ENCODE peak calls at places on chromosomes 7 and 10, in four cellular contexts. G is frontal cortex; S is activated CD8-positive, alpha-beta T cell treated with anti-CD3 and anti-CD28 coated beads for 36 hours; Y is activated effector memory CD4-positive, alpha-beta T cell treated with Interleukin-2 at 50 U/mL for 16 hours. N is an unnamed sample.

GRCh38 chr7:146146866-146147265 is 30.3 kb downstream of the CNTNAP2 start:
- DNase-seq in G (no peak), S (no peak), Y (no peak), N (no peak)

GRCh38 chr10:76920581-76920980 is 717.0 kb downstream of the KCNMA1 start:
- DNase-seq in G (no peak), S (no peak), Y (no peak), N (no peak)

GRCh38 chr10:94673614-94674321 is 9.8 kb upstream of the CYP2C18 start:
- DNase-seq in G (no peak), S (no peak), Y (no peak), N (no peak)

GRCh38 chr10:94011296-94011695 is 17.6 kb downstream of the PLCE1 start:
- DNase-seq in G (no peak), S (no peak), Y (no peak), N (no peak)

GRCh38 chr7:43758029-43758860 is at the start of gene BLVRA:
- DNase-seq in G (peak; percentile 83), S (peak; percentile 57), Y (peak; percentile 58), N (peak; percentile 82)

GRCh38 chr7:151051108-151051507 is 2.8 kb downstream of the ASIC3 start:
- DNase-seq in G (peak; percentile 58), S (peak; percentile 59), Y (peak; percentile 35), N (no peak)

GRCh38 chr10:60192986-60193385 is 196.7 kb downstream of the ANK3 start:
- DNase-seq in G (no peak), S (no peak), Y (no peak), N (peak; percentile 52)

GRCh38 chr7:127976056-127976455 is 55.2 kb downstream of the LRRC4 start:
- DNase-seq in G (no peak), S (no peak), Y (no peak), N (peak; percentile 64)

GRCh38 chr7:55342216-55342871 is 22.8 kb upstream of the LANCL2 start:
- DNase-seq in G (no peak), S (no peak), Y (no peak), N (no peak)

GRCh38 chr7:135650831-135651573 is 11.3 kb upstream of the STMP1 start:
- DNase-seq in G (no peak), S (no peak), Y (no peak), N (no peak)

GRCh38 chr10:43252785-43253341 is 14.0 kb downstream of the RASGEF1A start:
- DNase-seq in G (no peak), S (no peak), Y (no peak), N (no peak)